ENCODE peak calls at places on chromosomes 13 and 19, in ten cellular contexts. H is endothelial cell of umbilical vein, C is PC-3, B is mesendoderm, I is Karpas-422, F is PC-9, L is A549, J is mesenchymal stem cell, Q is GM23338, O is OCI-LY7. Y is an unnamed sample.

GRCh38 chr19:47005164-47005641 is 14.4 kb upstream of the NPAS1 start:
- DNase-seq in B (peak), O (no peak), I (no peak), Q (peak), L (no peak), F (no peak), J (no peak), C (no peak), H (no peak), Y (no peak)

GRCh38 chr13:111561091-111561778 is 240.8 kb downstream of the TEX29 start:
- DNase-seq in Q (no peak), C (no peak), I (no peak), J (no peak), H (no peak), F (no peak), O (no peak), B (no peak), L (no peak), Y (no peak)

GRCh38 chr13:76758738-76759137 is 127.5 kb downstream of the KCTD12 start:
- DNase-seq in C (peak), I (no peak), J (no peak), Q (no peak), B (no peak), O (no peak), H (peak), L (no peak), F (no peak), Y (no peak)

GRCh38 chr19:10454267-10454666 is 33.9 kb downstream of the PDE4A start:
- DNase-seq in B (peak), F (no peak), J (peak), C (peak), H (no peak), Q (peak), I (peak), L (no peak), O (no peak), Y (peak)

GRCh38 chr19:54231077-54231931 is 8.5 kb upstream of the LILRB3 start:
- DNase-seq in L (peak), H (peak), Q (peak), F (peak), I (peak), J (peak), C (peak), B (peak), O (peak), Y (peak)

GRCh38 chr19:49691243-49692101 is 556 bp downstream of the CPT1C start:
- DNase-seq in I (peak), Q (peak), F (no peak), B (peak), J (peak), L (no peak), C (peak), H (peak), O (no peak), Y (peak)

GRCh38 chr13:47397739-47398138 is 500.9 kb upstream of the HTR2A start:
- DNase-seq in I (no peak), O (no peak), B (peak), F (no peak), Q (peak), L (no peak), C (peak), J (peak), H (no peak), Y (peak)

GRCh38 chr13:112968380-112968909 is 569 bp upstream of the MCF2L start:
- DNase-seq in C (peak), B (peak), J (no peak), H (no peak), I (no peak), O (peak), Q (peak), L (peak), F (peak), Y (no peak)

GRCh38 chr19:13060964-13061927 is 41.4 kb downstream of the LYL1 start:
- DNase-seq in C (peak), F (peak), Q (peak), H (peak), I (peak), B (peak), J (peak), L (peak), O (peak), Y (peak)

GRCh38 chr13:69947577-69947976 is 160.0 kb upstream of the ATXN8OS start:
- DNase-seq in H (no peak), I (peak), B (no peak), O (no peak), J (no peak), C (no peak), F (no peak), Q (no peak), L (no peak), Y (no peak)

GRCh38 chr13:97600438-97601080 is 166.6 kb downstream of the RAP2A start:
- DNase-seq in F (peak), O (no peak), B (no peak), J (peak), H (peak), Q (no peak), L (no peak), C (peak), I (no peak), Y (peak)

GRCh38 chr19:10424011-10424637 is 3.8 kb downstream of the PDE4A start:
- DNase-seq in Q (peak), L (peak), H (peak), B (peak), J (peak), I (peak), C (peak), F (peak), O (peak), Y (peak)

GRCh38 chr13:113448885-113449692 is 4.2 kb downstream of the ADPRHL1 start:
- DNase-seq in B (no peak), I (peak), L (peak), O (peak), F (peak), C (peak), J (no peak), H (no peak), Q (no peak), Y (no peak)

GRCh38 chr19:33302974-33303790 is 848 bp upstream of the CEBPA start:
- DNase-seq in L (peak), O (peak), Q (peak), I (no peak), B (peak), J (peak), F (peak), H (peak), C (peak), Y (peak)

GRCh38 chr19:33302175-33302973 is at the start of gene CEBPA:
- DNase-seq in B (peak), I (peak), Q (peak), F (peak), L (peak), J (peak), O (peak), H (peak), C (peak), Y (peak)

GRCh38 chr19:33301011-33301899 is 1.1 kb downstream of the CEBPA start:
- DNase-seq in J (peak), I (no peak), O (no peak), B (no peak), Q (peak), F (no peak), L (no peak), C (no peak), H (no peak), Y (no peak)

GRCh38 chr19:33300016-33300981 is 2.0 kb downstream of the CEBPA start:
- DNase-seq in B (no peak), L (no peak), J (no peak), O (no peak), F (no peak), I (no peak), Q (no peak), H (no peak), C (no peak), Y (no peak)

DNA sequence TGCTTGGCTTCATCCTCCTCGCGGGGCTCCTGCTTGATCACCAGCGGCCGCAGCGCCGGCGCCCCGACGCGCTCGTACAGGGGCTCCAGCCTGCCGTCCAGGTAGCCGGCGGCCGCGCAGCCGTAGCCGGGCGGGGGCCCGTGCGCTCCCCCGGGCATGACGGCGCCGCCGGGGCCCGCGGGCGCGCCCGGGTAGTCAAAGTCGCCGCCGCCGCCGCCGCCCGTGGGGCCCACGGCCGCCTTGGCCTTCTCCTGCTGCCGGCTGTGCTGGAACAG is 497 bp downstream of the CEBPA start:
- DNase-seq in H (no peak), L (no peak), J (no peak), B (no peak), C (no peak), O (no peak), I (no peak), F (no peak), Q (peak), Y (no peak)
- H3K4me2 ChIP-seq in H (no peak), L (peak), J (peak), B (peak), C (peak), O (peak), I (no peak), F (peak), Q (peak), Y (no peak)

DNA sequence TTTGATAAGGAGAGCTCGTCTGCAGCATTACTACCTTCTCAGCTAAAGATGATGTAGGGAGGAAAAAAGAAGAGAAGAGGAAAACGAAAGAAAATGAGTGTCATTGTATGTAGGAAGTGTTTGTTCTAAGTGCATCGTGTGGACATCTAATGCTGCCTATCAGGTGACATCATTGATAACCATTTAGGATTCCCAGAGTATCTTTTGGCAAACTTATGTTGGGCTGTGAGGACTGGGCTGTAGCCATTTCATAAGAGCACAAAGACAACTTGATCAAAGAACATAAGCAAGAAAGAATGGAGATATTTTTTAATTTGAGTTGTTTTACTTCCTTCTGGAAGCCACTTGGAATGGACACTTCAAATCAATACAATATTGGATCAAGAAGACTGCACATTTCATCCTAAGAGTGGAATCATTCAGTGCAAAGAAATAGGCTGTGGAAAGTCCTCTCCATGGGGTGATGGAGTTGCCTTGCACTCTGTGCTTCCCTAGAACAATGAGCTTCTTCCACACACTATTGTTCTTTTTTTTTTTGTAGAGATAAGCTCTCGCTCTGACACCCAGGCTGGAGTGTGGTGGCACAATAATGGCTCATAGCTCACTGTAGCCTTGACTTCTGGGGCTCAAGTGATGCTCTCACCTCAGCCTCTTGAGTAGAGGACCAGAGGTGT is 52.4 kb upstream of the UBL3 start:
- DNase-seq in O (no peak), Q (no peak), C (no peak), I (no peak), F (no peak), J (no peak), L (no peak), H (no peak), B (no peak), Y (no peak)
- H3K4me2 ChIP-seq in O (no peak), Q (peak), C (peak), I (no peak), F (peak), J (peak), L (peak), H (no peak), B (no peak), Y (peak)

GRCh38 chr13:31764556-31764955 is 25.2 kb downstream of the RXFP2 start:
- DNase-seq in J (no peak), I (no peak), F (no peak), O (no peak), C (no peak), Q (no peak), B (no peak), H (no peak), L (no peak), Y (no peak)
- H3K4me2 ChIP-seq in J (no peak), I (no peak), F (no peak), O (no peak), C (no peak), Q (no peak), B (no peak), H (no peak), L (no peak), Y (no peak)

GRCh38 chr13:52158629-52159158 is 703 bp downstream of the NEK3 start:
- DNase-seq in Q (peak), O (no peak), L (no peak), I (no peak), B (peak), C (peak), J (peak), H (peak), F (no peak), Y (peak)

GRCh38 chr13:52160053-52160452 is 656 bp upstream of the NEK3 start:
- DNase-seq in J (no peak), B (no peak), H (no peak), I (no peak), F (no peak), L (no peak), C (no peak), O (no peak), Q (no peak), Y (no peak)

GRCh38 chr13:52159159-52159982 is at the start of gene NEK3:
- DNase-seq in C (peak), F (peak), I (peak), B (peak), Q (peak), L (peak), J (peak), H (peak), O (peak), Y (peak)

GRCh38 chr13:52156724-52157251 is 2.6 kb downstream of the NEK3 start:
- DNase-seq in F (no peak), J (peak), Q (peak), B (no peak), O (no peak), L (no peak), H (peak), C (no peak), I (no peak), Y (peak)

DNA sequence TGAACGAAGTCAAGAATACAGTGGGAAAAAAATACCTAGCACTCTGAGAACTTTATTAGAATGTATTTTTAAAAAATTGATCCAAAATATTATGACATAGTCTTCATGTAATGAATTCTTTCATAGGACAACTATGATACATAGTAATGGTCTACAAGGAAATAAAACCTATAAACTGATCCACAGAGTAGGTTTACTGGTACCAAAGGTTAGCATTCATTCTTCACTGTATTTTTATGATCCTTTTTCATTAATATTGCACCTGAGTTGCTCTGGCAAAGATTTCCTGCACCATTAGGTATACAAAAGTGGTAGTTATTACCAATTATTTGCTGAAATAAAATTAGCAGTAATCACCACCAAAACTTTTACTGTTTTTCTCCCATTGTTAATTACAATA is 4.2 kb downstream of the NEK3 start:
- DNase-seq in I (no peak), H (no peak), F (no peak), L (no peak), Q (no peak), J (no peak), C (no peak), B (no peak), O (no peak), Y (no peak)
- H3K4me2 ChIP-seq in I (no peak), H (no peak), F (no peak), L (no peak), Q (no peak), J (no peak), C (no peak), B (no peak), O (no peak), Y (no peak)